ENCODE peak calls at places on chromosomes 13 and 19, in four cellular contexts. One of them, this sample, is unnamed.

GRCh38 chr13:59924256-59924655 is 239.5 kb downstream of the DIAPH3 start:
- DNase-seq in cardiac muscle cell: no peak
- DNase-seq in stimulated activated CD8-positive, alpha-beta memory T cell treated with anti-CD3 and anti-CD28 coated beads, Interleukin-7, amount 100 ng/mL, for 4 hours: no peak
- DNase-seq in activated naive CD8-positive, alpha-beta T cell treated with anti-CD3 and anti-CD28 coated beads, Interleukin-2, amount 50 U/mL, for 24 hours: no peak
- DNase-seq in this sample: no peak

GRCh38 chr13:108984251-108984920 is 355.0 kb downstream of the MYO16 start:
- DNase-seq in cardiac muscle cell: no peak
- DNase-seq in stimulated activated CD8-positive, alpha-beta memory T cell treated with anti-CD3 and anti-CD28 coated beads, Interleukin-7, amount 100 ng/mL, for 4 hours: no peak
- DNase-seq in activated naive CD8-positive, alpha-beta T cell treated with anti-CD3 and anti-CD28 coated beads, Interleukin-2, amount 50 U/mL, for 24 hours: no peak
- DNase-seq in this sample: no peak

GRCh38 chr19:54047626-54048025 is 16.1 kb downstream of the VSTM1 start:
- DNase-seq in activated naive CD8-positive, alpha-beta T cell treated with anti-CD3 and anti-CD28 coated beads, Interleukin-2, amount 50 U/mL, for 24 hours: no peak
- DNase-seq in cardiac muscle cell: no peak
- DNase-seq in stimulated activated CD8-positive, alpha-beta memory T cell treated with anti-CD3 and anti-CD28 coated beads, Interleukin-7, amount 100 ng/mL, for 4 hours: no peak
- DNase-seq in this sample: no peak

GRCh38 chr19:42325896-42326771 is 699 bp downstream of the MEGF8 start:
- DNase-seq in activated naive CD8-positive, alpha-beta T cell treated with anti-CD3 and anti-CD28 coated beads, Interleukin-2, amount 50 U/mL, for 24 hours: peak
- DNase-seq in stimulated activated CD8-positive, alpha-beta memory T cell treated with anti-CD3 and anti-CD28 coated beads, Interleukin-7, amount 100 ng/mL, for 4 hours: no peak
- DNase-seq in cardiac muscle cell: peak
- DNase-seq in this sample: no peak

GRCh38 chr19:3178973-3179738 is 587 bp downstream of the S1PR4 start:
- DNase-seq in stimulated activated CD8-positive, alpha-beta memory T cell treated with anti-CD3 and anti-CD28 coated beads, Interleukin-7, amount 100 ng/mL, for 4 hours: no peak
- DNase-seq in activated naive CD8-positive, alpha-beta T cell treated with anti-CD3 and anti-CD28 coated beads, Interleukin-2, amount 50 U/mL, for 24 hours: peak
- DNase-seq in cardiac muscle cell: no peak
- DNase-seq in this sample: no peak

GRCh38 chr13:27583645-27584044 is 36.7 kb downstream of the LNX2 start:
- DNase-seq in stimulated activated CD8-positive, alpha-beta memory T cell treated with anti-CD3 and anti-CD28 coated beads, Interleukin-7, amount 100 ng/mL, for 4 hours: no peak
- DNase-seq in activated naive CD8-positive, alpha-beta T cell treated with anti-CD3 and anti-CD28 coated beads, Interleukin-2, amount 50 U/mL, for 24 hours: no peak
- DNase-seq in cardiac muscle cell: no peak
- DNase-seq in this sample: no peak

GRCh38 chr19:51799311-51799997 is 4.5 kb downstream of the FPR3 start:
- DNase-seq in cardiac muscle cell: no peak
- DNase-seq in activated naive CD8-positive, alpha-beta T cell treated with anti-CD3 and anti-CD28 coated beads, Interleukin-2, amount 50 U/mL, for 24 hours: no peak
- DNase-seq in stimulated activated CD8-positive, alpha-beta memory T cell treated with anti-CD3 and anti-CD28 coated beads, Interleukin-7, amount 100 ng/mL, for 4 hours: no peak
- DNase-seq in this sample: peak

GRCh38 chr13:26811636-26812035 is 51.0 kb upstream of the GPR12 start:
- DNase-seq in activated naive CD8-positive, alpha-beta T cell treated with anti-CD3 and anti-CD28 coated beads, Interleukin-2, amount 50 U/mL, for 24 hours: no peak
- DNase-seq in cardiac muscle cell: no peak
- DNase-seq in stimulated activated CD8-positive, alpha-beta memory T cell treated with anti-CD3 and anti-CD28 coated beads, Interleukin-7, amount 100 ng/mL, for 4 hours: no peak
- DNase-seq in this sample: no peak

GRCh38 chr19:31459430-31459829 is 110.2 kb upstream of the TSHZ3 start:
- DNase-seq in stimulated activated CD8-positive, alpha-beta memory T cell treated with anti-CD3 and anti-CD28 coated beads, Interleukin-7, amount 100 ng/mL, for 4 hours: no peak
- DNase-seq in activated naive CD8-positive, alpha-beta T cell treated with anti-CD3 and anti-CD28 coated beads, Interleukin-2, amount 50 U/mL, for 24 hours: no peak
- DNase-seq in cardiac muscle cell: no peak
- DNase-seq in this sample: no peak

GRCh38 chr13:96544965-96545364 is 449.3 kb downstream of the OXGR1 start:
- DNase-seq in cardiac muscle cell: no peak
- DNase-seq in activated naive CD8-positive, alpha-beta T cell treated with anti-CD3 and anti-CD28 coated beads, Interleukin-2, amount 50 U/mL, for 24 hours: no peak
- DNase-seq in stimulated activated CD8-positive, alpha-beta memory T cell treated with anti-CD3 and anti-CD28 coated beads, Interleukin-7, amount 100 ng/mL, for 4 hours: no peak
- DNase-seq in this sample: no peak

GRCh38 chr13:27954406-27954851 is 14.7 kb downstream of the CDX2 start:
- DNase-seq in cardiac muscle cell: no peak
- DNase-seq in activated naive CD8-positive, alpha-beta T cell treated with anti-CD3 and anti-CD28 coated beads, Interleukin-2, amount 50 U/mL, for 24 hours: no peak
- DNase-seq in stimulated activated CD8-positive, alpha-beta memory T cell treated with anti-CD3 and anti-CD28 coated beads, Interleukin-7, amount 100 ng/mL, for 4 hours: no peak
- DNase-seq in this sample: no peak

GRCh38 chr13:32040689-32041088 is 9.1 kb downstream of the FRY start:
- DNase-seq in stimulated activated CD8-positive, alpha-beta memory T cell treated with anti-CD3 and anti-CD28 coated beads, Interleukin-7, amount 100 ng/mL, for 4 hours: no peak
- DNase-seq in activated naive CD8-positive, alpha-beta T cell treated with anti-CD3 and anti-CD28 coated beads, Interleukin-2, amount 50 U/mL, for 24 hours: no peak
- DNase-seq in cardiac muscle cell: no peak
- DNase-seq in this sample: no peak

GRCh38 chr13:110819203-110820014 is 95.5 kb downstream of the ANKRD10 start:
- DNase-seq in activated naive CD8-positive, alpha-beta T cell treated with anti-CD3 and anti-CD28 coated beads, Interleukin-2, amount 50 U/mL, for 24 hours: peak
- DNase-seq in stimulated activated CD8-positive, alpha-beta memory T cell treated with anti-CD3 and anti-CD28 coated beads, Interleukin-7, amount 100 ng/mL, for 4 hours: peak
- DNase-seq in cardiac muscle cell: peak
- DNase-seq in this sample: no peak

GRCh38 chr13:71902676-71903075 is 35.7 kb upstream of the DACH1 start:
- DNase-seq in cardiac muscle cell: no peak
- DNase-seq in stimulated activated CD8-positive, alpha-beta memory T cell treated with anti-CD3 and anti-CD28 coated beads, Interleukin-7, amount 100 ng/mL, for 4 hours: no peak
- DNase-seq in activated naive CD8-positive, alpha-beta T cell treated with anti-CD3 and anti-CD28 coated beads, Interleukin-2, amount 50 U/mL, for 24 hours: no peak
- DNase-seq in this sample: no peak

GRCh38 chr13:81058211-81058915 is 717.4 kb upstream of the SPRY2 start:
- DNase-seq in stimulated activated CD8-positive, alpha-beta memory T cell treated with anti-CD3 and anti-CD28 coated beads, Interleukin-7, amount 100 ng/mL, for 4 hours: no peak
- DNase-seq in cardiac muscle cell: no peak
- DNase-seq in activated naive CD8-positive, alpha-beta T cell treated with anti-CD3 and anti-CD28 coated beads, Interleukin-2, amount 50 U/mL, for 24 hours: no peak
- DNase-seq in this sample: no peak